ENCODE peak calls at places on chromosome 21, in four cellular contexts. U, T, H and L are unnamed samples.

GRCh38 chr21:41478319-41479177 is 29.4 kb downstream of the TMPRSS2 start:
- DNase-seq in U (no peak), T (peak; percentile 69), H (no peak), L (peak; percentile 62)

GRCh38 chr21:40507978-40508377 is 339.0 kb downstream of the DSCAM start:
- DNase-seq in U (no peak), T (no peak), H (no peak), L (no peak)

GRCh38 chr21:16072176-16072575 is 342.4 kb downstream of the USP25 start:
- DNase-seq in U (no peak), T (no peak), H (no peak), L (no peak)

GRCh38 chr21:34128124-34128523 is 54.7 kb downstream of the MRPS6 start:
- DNase-seq in U (no peak), T (no peak), H (no peak), L (no peak)

GRCh38 chr21:41890355-41890754 is 11.2 kb upstream of the PRDM15 start:
- DNase-seq in U (no peak), T (no peak), H (no peak), L (no peak)

GRCh38 chr21:34887729-34888568 is 161.2 kb downstream of the RUNX1 start:
- DNase-seq in U (peak; percentile 62), T (peak; percentile 75), H (peak; percentile 55), L (peak; percentile 95)

GRCh38 chr21:16533692-16534407 is 804.1 kb downstream of the USP25 start:
- DNase-seq in U (no peak), T (no peak), H (no peak), L (no peak)

GRCh38 chr21:33514234-33514633 is 22.7 kb upstream of the DNAJC28 start:
- DNase-seq in U (no peak), T (no peak), H (no peak), L (no peak)

GRCh38 chr21:32312321-32312720 is 13.7 kb downstream of the MRAP start:
- DNase-seq in U (peak; percentile 61), T (peak; percentile 10), H (peak; percentile 51), L (no peak)

GRCh38 chr21:34523019-34523418 is 11.0 kb upstream of the KCNE1 start:
- DNase-seq in U (no peak), T (peak; percentile 76), H (no peak), L (no peak)

GRCh38 chr21:35217504-35218060 is 168.5 kb upstream of the RUNX1 start:
- DNase-seq in U (no peak), T (no peak), H (no peak), L (no peak)

GRCh38 chr21:41722052-41723018 is 44.5 kb downstream of the RIPK4 start:
- DNase-seq in U (no peak), T (no peak), H (no peak), L (peak; percentile 58)

GRCh38 chr21:35697321-35697808 is 363.0 kb downstream of the SETD4 start:
- DNase-seq in U (peak; percentile 63), T (peak; percentile 39), H (peak; percentile 66), L (no peak)

GRCh38 chr21:34946385-34947121 is 102.5 kb downstream of the RUNX1 start:
- DNase-seq in U (no peak), T (no peak), H (no peak), L (no peak)

GRCh38 chr21:37793660-37794059 is 122.6 kb downstream of the KCNJ6 start:
- DNase-seq in U (no peak), T (no peak), H (no peak), L (no peak)

GRCh38 chr21:17461582-17461981 is 51.3 kb upstream of the CXADR start:
- DNase-seq in U (no peak), T (peak; percentile 22), H (no peak), L (no peak)

GRCh38 chr21:21045538-21045937 is 47.3 kb downstream of the NCAM2 start:
- DNase-seq in U (no peak), T (no peak), H (no peak), L (no peak)

GRCh38 chr21:39029086-39029772 is 154.0 kb downstream of the PSMG1 start:
- DNase-seq in U (no peak), T (no peak), H (no peak), L (no peak)

GRCh38 chr21:21247441-21247840 is 249.2 kb downstream of the NCAM2 start:
- DNase-seq in U (no peak), T (no peak), H (no peak), L (no peak)

GRCh38 chr21:33682992-33683627 is 40.8 kb downstream of the ITSN1 start:
- DNase-seq in U (no peak), T (no peak), H (no peak), L (no peak)

GRCh38 chr21:39004776-39005605 is 178.3 kb downstream of the PSMG1 start:
- DNase-seq in U (peak; percentile 65), T (peak; percentile 56), H (peak; percentile 64), L (no peak)

GRCh38 chr21:41917531-41917930 is 36.3 kb downstream of the C2CD2 start:
- DNase-seq in U (no peak), T (no peak), H (no peak), L (no peak)

GRCh38 chr21:39359382-39359781 is 10.5 kb upstream of the HMGN1 start:
- DNase-seq in U (no peak), T (no peak), H (no peak), L (no peak)

GRCh38 chr21:41482321-41482720 is 25.6 kb downstream of the TMPRSS2 start:
- DNase-seq in U (no peak), T (no peak), H (no peak), L (no peak)

GRCh38 chr21:41601573-41602371 is 93.8 kb upstream of the TMPRSS2 start:
- DNase-seq in U (no peak), T (no peak), H (no peak), L (no peak)

GRCh38 chr21:38326899-38327298 is 70.1 kb downstream of the KCNJ15 start:
- DNase-seq in U (no peak), T (no peak), H (no peak), L (no peak)

GRCh38 chr21:38861006-38861405 is 55.3 kb downstream of the ETS2 start:
- DNase-seq in U (peak; percentile 62), T (no peak), H (peak; percentile 73), L (no peak)

GRCh38 chr21:34592120-34592561 is 22.8 kb downstream of the RCAN1 start:
- DNase-seq in U (peak; percentile 58), T (peak; percentile 71), H (peak; percentile 68), L (no peak)

GRCh38 chr21:23130308-23130707 is 2132.1 kb downstream of the NCAM2 start:
- DNase-seq in U (no peak), T (no peak), H (no peak), L (no peak)

GRCh38 chr21:41052820-41053555 is 115.0 kb upstream of the BACE2 start:
- DNase-seq in U (no peak), T (no peak), H (no peak), L (no peak)

GRCh38 chr21:35599164-35599563 is 461.2 kb downstream of the SETD4 start:
- DNase-seq in U (no peak), T (no peak), H (no peak), L (no peak)

GRCh38 chr21:34909492-34910292 is 139.4 kb downstream of the RUNX1 start:
- DNase-seq in U (no peak), T (no peak), H (no peak), L (no peak)

GRCh38 chr21:17451364-17451869 is 61.4 kb upstream of the CXADR start:
- DNase-seq in U (no peak), T (peak; percentile 18), H (no peak), L (no peak)

DNA sequence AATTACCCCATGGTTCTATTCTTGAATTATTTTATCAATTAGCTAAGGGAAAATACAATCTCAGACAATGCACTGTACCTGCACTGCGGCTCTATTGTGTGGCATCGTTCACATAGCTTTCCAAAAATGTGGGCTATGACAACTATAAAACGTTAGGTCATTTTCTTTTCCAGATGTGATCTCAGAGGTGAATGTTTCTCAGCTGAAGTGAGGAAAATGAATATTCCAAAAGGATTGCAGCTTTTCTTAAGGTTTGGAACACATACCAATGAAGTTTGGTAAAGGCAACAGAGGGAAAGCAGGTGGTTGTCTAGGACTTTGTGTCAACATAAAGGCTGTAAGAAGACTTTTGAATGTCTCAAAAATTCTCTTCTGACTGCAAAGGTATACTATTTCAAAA is 105.5 kb downstream of the NRIP1 start:
- DNase-seq in U (no peak), T (no peak), H (no peak), L (no peak)
- H3K4me3 ChIP-seq in U (no peak overlapping the region), T (no peak overlapping the region), H (no peak overlapping the region), L (no peak overlapping the region)

DNA sequence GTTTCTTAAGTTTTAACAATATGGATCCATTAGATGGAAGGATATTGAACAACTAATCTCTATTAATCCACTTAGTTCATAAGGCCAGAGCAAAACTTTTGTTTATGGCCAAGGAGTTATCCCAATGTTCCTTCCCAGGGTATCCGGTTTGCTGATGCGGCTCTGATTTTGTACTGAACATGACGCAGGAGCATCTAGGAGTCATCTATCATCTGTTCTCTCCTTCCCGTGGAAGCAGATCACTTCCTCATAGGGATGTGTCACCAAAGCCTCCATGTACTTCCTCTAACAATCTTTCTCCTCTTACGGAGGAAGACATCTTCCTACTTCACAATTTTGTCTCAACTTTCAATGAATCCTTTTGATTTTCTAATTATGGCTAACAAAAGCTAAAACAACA is 206.6 kb downstream of the APP start:
- DNase-seq in U (no peak), T (no peak), H (no peak), L (no peak)
- H3K27ac ChIP-seq in U (peak overlapping the region; percentile 33), T (peak overlapping the region; percentile 38), H (peak overlapping the region; percentile 56), L (peak overlapping the region; percentile 71)

GRCh38 chr21:44958471-44959191 is 18.8 kb downstream of the SLX9 start:
- DNase-seq in U (peak; percentile 86), T (no peak), H (peak; percentile 85), L (peak; percentile 78)
- H3K4me3 ChIP-seq in U (peak overlapping the region; percentile 14), T (no peak overlapping the region), H (peak overlapping the region; percentile 43), L (no peak overlapping the region)

GRCh38 chr21:42942244-42942643 is 16.8 kb upstream of the ERVH48-1 start:
- DNase-seq in U (no peak), T (no peak), H (no peak), L (peak; percentile 6)

GRCh38 chr21:42937960-42938580 is 12.6 kb upstream of the ERVH48-1 start:
- DNase-seq in U (no peak), T (no peak), H (no peak), L (peak; percentile 33)

GRCh38 chr21:42939581-42940413 is 14.4 kb upstream of the ERVH48-1 start:
- DNase-seq in U (no peak), T (peak; percentile 67), H (peak; percentile 48), L (peak; percentile 23)

DNA sequence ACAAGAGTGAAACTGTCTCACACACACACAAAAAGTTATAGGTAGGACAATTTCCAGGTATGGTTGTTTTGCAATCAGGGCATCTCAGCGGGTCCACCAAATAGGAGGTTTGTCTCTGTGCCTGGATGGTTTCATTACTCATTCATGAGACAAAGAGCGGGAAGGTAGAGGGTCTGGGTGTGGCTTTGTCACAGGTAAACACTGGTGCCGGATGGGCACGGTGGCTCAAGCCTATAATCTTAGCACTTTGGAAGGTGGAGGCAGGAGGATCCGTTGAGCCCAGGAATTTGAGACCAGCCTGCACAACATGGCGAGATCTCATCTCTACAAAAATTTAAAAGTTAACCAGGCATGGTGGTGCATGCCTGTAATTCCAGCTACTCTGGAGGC is 16.3 kb upstream of the ERVH48-1 start:
- DNase-seq in U (no peak), T (no peak), H (no peak), L (peak; percentile 9)
- H3K27ac ChIP-seq in U (no peak overlapping the region), T (no peak overlapping the region), H (no peak overlapping the region), L (no peak overlapping the region)

GRCh38 chr21:46210378-46211136 is 18.0 kb downstream of the LSS start:
- DNase-seq in U (no peak), T (no peak), H (no peak), L (peak; percentile 47)
- H3K4me3 ChIP-seq in U (no peak overlapping the region), T (no peak overlapping the region), H (no peak overlapping the region), L (no peak overlapping the region)